ENCODE peak calls at places on chromosomes 5 and 9, in five cellular contexts. D, J, A, F and Q are unnamed samples.

GRCh38 chr9:31894008-31894407 is 490.4 kb upstream of the ACO1 start:
- DNase-seq in D (no peak), J (no peak), A (no peak), F (no peak), Q (no peak)

GRCh38 chr5:184461-184860 is 6.8 kb upstream of the LRRC14B start:
- DNase-seq in D (no peak), J (no peak), A (no peak), F (no peak), Q (peak; percentile 22)

GRCh38 chr5:132526974-132527564 is 16.3 kb downstream of the IL5 start:
- DNase-seq in D (no peak), J (peak; percentile 59), A (no peak), F (no peak), Q (no peak)

GRCh38 chr5:150059623-150060022 is 26.7 kb downstream of the CSF1R start:
- DNase-seq in D (no peak), J (no peak), A (no peak), F (no peak), Q (no peak)

GRCh38 chr9:134545213-134546211 is 96.1 kb upstream of the COL5A1 start:
- DNase-seq in D (no peak), J (peak; percentile 91), A (no peak), F (no peak), Q (peak; percentile 91)

GRCh38 chr9:133809335-133809734 is 71.2 kb upstream of the SARDH start:
- DNase-seq in D (no peak), J (no peak), A (no peak), F (no peak), Q (no peak)

GRCh38 chr5:157217289-157218024 is 36.8 kb downstream of the ITK start:
- DNase-seq in D (no peak), J (no peak), A (no peak), F (peak; percentile 56), Q (no peak)

GRCh38 chr5:158234323-158235158 is 375.6 kb upstream of the CLINT1 start:
- DNase-seq in D (no peak), J (peak; percentile 63), A (no peak), F (no peak), Q (no peak)

GRCh38 chr9:89078860-89079259 is 87.6 kb downstream of the S1PR3 start:
- DNase-seq in D (no peak), J (peak; percentile 61), A (no peak), F (no peak), Q (peak; percentile 64)

GRCh38 chr9:130209422-130209821 is 37.2 kb downstream of the NCS1 start:
- DNase-seq in D (peak; percentile 77), J (no peak), A (no peak), F (no peak), Q (no peak)

GRCh38 chr5:175652741-175653663 is 4.9 kb upstream of the HRH2 start:
- DNase-seq in D (no peak), J (no peak), A (no peak), F (peak; percentile 65), Q (no peak)

GRCh38 chr9:81370096-81370495 is 319.3 kb downstream of the TLE1 start:
- DNase-seq in D (no peak), J (no peak), A (no peak), F (no peak), Q (no peak)

GRCh38 chr9:98908897-98909634 is 34.6 kb upstream of the COL15A1 start:
- DNase-seq in D (no peak), J (peak; percentile 84), A (no peak), F (no peak), Q (peak; percentile 93)

GRCh38 chr5:109080481-109080880 is 329.3 kb downstream of the PJA2 start:
- DNase-seq in D (no peak), J (no peak), A (no peak), F (no peak), Q (no peak)

GRCh38 chr5:9105851-9106250 is 440.0 kb downstream of the SEMA5A start:
- DNase-seq in D (no peak), J (no peak), A (no peak), F (no peak), Q (no peak)

GRCh38 chr9:98962861-98963260 is 19.2 kb downstream of the COL15A1 start:
- DNase-seq in D (no peak), J (no peak), A (no peak), F (no peak), Q (peak; percentile 65)

GRCh38 chr9:137761793-137762192 is 115.8 kb upstream of the CACNA1B start:
- DNase-seq in D (no peak), J (no peak), A (no peak), F (no peak), Q (no peak)

GRCh38 chr5:132498152-132498551 is 7.6 kb upstream of the IRF1 start:
- DNase-seq in D (peak; percentile 89), J (peak; percentile 85), A (peak; percentile 87), F (no peak), Q (no peak)

GRCh38 chr9:127519301-127520166 is 68.2 kb downstream of the LRSAM1 start:
- DNase-seq in D (peak; percentile 86), J (peak; percentile 97), A (no peak), F (no peak), Q (peak; percentile 99)

GRCh38 chr9:112921549-112921948 is 30.9 kb upstream of the SLC46A2 start:
- DNase-seq in D (no peak), J (peak; percentile 78), A (no peak), F (no peak), Q (peak; percentile 65)

GRCh38 chr9:130039504-130040147 is 3.4 kb downstream of the FNBP1 start:
- DNase-seq in D (no peak), J (no peak), A (no peak), F (no peak), Q (peak; percentile 18)

GRCh38 chr9:131410051-131410491 is 16.2 kb downstream of the PRRC2B start:
- DNase-seq in D (peak; percentile 23), J (no peak), A (no peak), F (peak; percentile 23), Q (peak; percentile 72)

GRCh38 chr5:72369301-72370079 is 49.3 kb downstream of the PTCD2 start:
- DNase-seq in D (no peak), J (peak; percentile 29), A (no peak), F (no peak), Q (peak; percentile 89)

GRCh38 chr5:169945831-169946261 is 34.4 kb downstream of the INSYN2B start:
- DNase-seq in D (peak; percentile 53), J (peak; percentile 95), A (no peak), F (no peak), Q (peak; percentile 94)
- H3K27ac ChIP-seq in D (no peak overlapping the region), J (peak overlapping the region; percentile 91), A (no peak overlapping the region), F (no peak overlapping the region), Q (peak overlapping the region; percentile 70)

GRCh38 chr5:33273985-33274384 is 166.8 kb upstream of the TARS1 start:
- DNase-seq in D (no peak), J (no peak), A (no peak), F (no peak), Q (no peak)

GRCh38 chr5:33267741-33268140 is 173.0 kb upstream of the TARS1 start:
- DNase-seq in D (no peak), J (no peak), A (no peak), F (no peak), Q (no peak)

GRCh38 chr5:33271606-33272005 is 169.2 kb upstream of the TARS1 start:
- DNase-seq in D (no peak), J (peak; percentile 15), A (no peak), F (no peak), Q (no peak)

GRCh38 chr5:33272288-33272687 is 168.5 kb upstream of the TARS1 start:
- DNase-seq in D (no peak), J (peak; percentile 95), A (no peak), F (no peak), Q (peak; percentile 95)

GRCh38 chr5:33270671-33271070 is 170.1 kb upstream of the TARS1 start:
- DNase-seq in D (no peak), J (no peak), A (no peak), F (no peak), Q (no peak)
- H3K27ac ChIP-seq in D (no peak overlapping the region), J (no peak overlapping the region), A (no peak overlapping the region), F (no peak overlapping the region), Q (no peak overlapping the region)

DNA sequence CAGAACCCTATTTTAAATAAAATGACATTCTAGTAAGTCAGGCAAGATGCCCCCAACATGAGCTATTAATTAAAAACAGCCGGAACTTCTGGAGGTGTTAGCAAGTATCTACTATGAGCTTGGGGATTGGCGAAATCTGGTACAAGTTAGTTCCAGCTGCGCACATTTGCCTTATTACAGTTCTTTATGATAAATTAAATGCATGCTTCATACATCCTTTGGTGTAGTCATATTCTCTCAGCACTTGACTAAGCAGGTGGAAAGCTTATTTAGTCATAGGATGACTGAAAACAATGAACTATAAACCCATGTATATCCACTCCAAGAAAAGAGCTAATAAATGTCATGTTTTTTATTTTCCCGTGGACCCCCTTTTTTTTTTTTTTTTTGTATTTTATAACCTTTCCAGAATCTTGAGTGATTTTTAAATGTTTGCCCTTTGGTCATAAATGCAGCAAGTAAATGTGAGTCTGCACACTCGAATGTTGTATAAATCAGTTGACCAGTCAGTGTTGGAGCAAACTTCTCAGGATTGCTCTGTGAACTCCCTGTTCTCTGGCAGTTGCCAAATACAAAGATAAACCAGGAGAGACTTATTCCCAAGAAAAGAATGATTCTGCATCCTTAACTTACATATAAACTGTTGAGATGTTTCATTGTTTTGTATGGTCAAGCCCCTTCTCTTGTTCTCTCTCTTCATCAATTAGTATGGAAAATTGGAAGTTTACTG is 38.2 kb downstream of the PIK3R1 start:
- DNase-seq in D (no peak), J (peak; percentile 49), A (no peak), F (no peak), Q (no peak)
- H3K27ac ChIP-seq in D (peak overlapping the region; percentile 57), J (no peak overlapping the region), A (no peak overlapping the region), F (no peak overlapping the region), Q (no peak overlapping the region)

DNA sequence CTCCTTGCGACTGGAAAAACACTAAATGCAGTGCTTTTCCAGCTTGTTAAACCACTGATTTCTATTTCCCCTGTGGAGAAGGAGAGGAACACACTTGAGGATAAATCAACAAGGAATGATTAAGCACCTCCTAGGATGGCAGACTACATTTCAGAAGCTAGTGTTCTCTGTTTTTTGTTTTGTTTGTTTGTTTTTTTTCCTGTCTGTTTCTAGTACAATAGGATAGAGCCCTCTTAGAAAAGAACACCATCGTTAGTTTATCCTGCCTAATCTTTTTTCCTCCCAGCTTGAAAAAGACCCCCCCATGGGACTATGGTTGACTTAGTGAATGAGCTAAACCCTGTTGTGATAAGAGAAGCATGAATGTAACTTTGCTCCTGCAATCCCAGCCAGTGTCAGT is 3.9 kb upstream of the TAL2 start:
- DNase-seq in D (no peak), J (no peak), A (no peak), F (no peak), Q (no peak)
- H3K27ac ChIP-seq in D (no peak overlapping the region), J (no peak overlapping the region), A (no peak overlapping the region), F (no peak overlapping the region), Q (no peak overlapping the region)

GRCh38 chr5:126995689-126996088 is 34.7 kb downstream of the MARCHF3 start:
- DNase-seq in D (no peak), J (no peak), A (no peak), F (no peak), Q (no peak)

GRCh38 chr5:126995039-126995438 is 35.3 kb downstream of the MARCHF3 start:
- DNase-seq in D (no peak), J (no peak), A (no peak), F (no peak), Q (no peak)

GRCh38 chr5:126998895-126999570 is 31.3 kb downstream of the MARCHF3 start:
- DNase-seq in D (no peak), J (no peak), A (no peak), F (no peak), Q (no peak)

GRCh38 chr5:126998201-126998631 is 32.1 kb downstream of the MARCHF3 start:
- DNase-seq in D (no peak), J (peak; percentile 41), A (no peak), F (no peak), Q (peak; percentile 42)

DNA sequence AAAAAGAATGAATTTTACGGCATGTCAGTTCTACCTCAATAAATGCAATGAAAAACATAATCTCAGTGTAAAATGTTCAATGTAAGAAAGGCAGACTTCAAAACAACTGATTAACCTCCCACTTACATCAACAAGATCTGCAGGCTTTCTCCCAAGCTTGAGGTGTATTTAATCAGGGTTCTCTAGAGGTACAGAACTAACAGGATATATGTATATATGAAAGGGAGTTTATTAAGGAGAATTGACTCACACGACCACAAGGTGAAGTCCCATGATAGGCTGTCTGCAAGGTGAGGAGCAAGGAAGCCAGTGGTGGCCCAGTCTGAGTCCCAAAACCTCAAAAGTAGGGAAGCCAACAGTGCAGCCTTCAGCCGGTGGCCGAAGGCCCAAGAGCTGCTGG is 35.9 kb downstream of the MARCHF3 start:
- DNase-seq in D (peak; percentile 33), J (no peak), A (no peak), F (no peak), Q (no peak)
- H3K27ac ChIP-seq in D (no peak overlapping the region), J (no peak overlapping the region), A (no peak overlapping the region), F (no peak overlapping the region), Q (no peak overlapping the region)